ENCODE peak calls at places on chromosomes 3 and 15, in five cellular contexts. V is K562, I is HCT116, O is H1, M is GM12878. P is an unnamed sample.
A peak's percentile ranks its signal among the peaks of the same experiment; 100 is the strongest.

GRCh38 chr3:97201814-97202213 is 387.4 kb downstream of the EPHA6 start:
- DNase-seq in I (no peak), O (no peak), V (no peak), M (no peak), P (no peak)

GRCh38 chr3:195043612-195044144 is 227.3 kb downstream of the XXYLT1 start:
- DNase-seq in I (no peak), O (no peak), V (no peak), M (no peak), P (no peak)

GRCh38 chr3:110456001-110456400 is 615.6 kb upstream of the NECTIN3 start:
- DNase-seq in M (no peak), V (no peak), I (no peak), O (no peak), P (no peak)

GRCh38 chr15:40028853-40029252 is 10.1 kb downstream of the SRP14 start:
- DNase-seq in V (no peak), I (no peak), M (no peak), O (no peak), P (no peak)

GRCh38 chr3:57855281-57855680 is 99.2 kb downstream of the SLMAP start:
- DNase-seq in I (no peak), M (no peak), V (no peak), O (no peak), P (no peak)

GRCh38 chr3:44104668-44105321 is 136.9 kb upstream of the TOPAZ1 start:
- DNase-seq in I (peak; percentile 78), M (peak; percentile 81), O (no peak), V (no peak), P (no peak)

GRCh38 chr3:39443530-39443929 is 23.9 kb upstream of the MOBP start:
- DNase-seq in O (peak; percentile 21), I (no peak), V (no peak), M (no peak), P (peak; percentile 7)

GRCh38 chr3:195540526-195540925 is 2.6 kb downstream of the PPP1R2 start:
- DNase-seq in O (no peak), I (no peak), M (no peak), V (no peak), P (no peak)

GRCh38 chr3:163622384-163622783 is 1455.9 kb downstream of the SI start:
- DNase-seq in O (peak; percentile 10), V (peak; percentile 5), M (no peak), I (peak; percentile 0), P (peak; percentile 43)

GRCh38 chr3:49807427-49808114 is 4.5 kb downstream of the INKA1 start:
- DNase-seq in O (no peak), M (no peak), V (no peak), I (no peak), P (no peak)

GRCh38 chr3:66303556-66303955 is 82.8 kb downstream of the SLC25A26 start:
- DNase-seq in O (no peak), V (no peak), I (no peak), M (no peak), P (no peak)

GRCh38 chr15:44489464-44489863 is 47.5 kb upstream of the EIF3J start:
- DNase-seq in M (no peak), O (no peak), I (peak; percentile 33), V (no peak), P (peak; percentile 5)

GRCh38 chr15:64635486-64635815 is 139.9 kb downstream of the RBPMS2 start:
- DNase-seq in V (no peak), O (no peak), M (peak; percentile 73), I (no peak), P (peak; percentile 42)

GRCh38 chr3:111584724-111585123 is 10.4 kb downstream of the ZBED2 start:
- DNase-seq in M (no peak), O (no peak), I (no peak), V (no peak), P (no peak)

GRCh38 chr15:29433507-29433906 is 163.9 kb upstream of the NSMCE3 start:
- DNase-seq in M (no peak), I (no peak), O (no peak), V (no peak), P (no peak)

GRCh38 chr15:57306305-57306943 is 69.9 kb upstream of the CGNL1 start:
- DNase-seq in O (peak; percentile 75), I (peak; percentile 13), V (peak; percentile 85), M (no peak), P (peak; percentile 38)

GRCh38 chr3:73143821-73144237 is 82.4 kb downstream of the EBLN2 start:
- DNase-seq in V (peak; percentile 60), M (no peak), O (no peak), I (no peak), P (no peak)

GRCh38 chr3:70854108-70854507 is 541.7 kb upstream of the MDFIC2 start:
- DNase-seq in M (no peak), O (no peak), I (no peak), V (no peak), P (no peak)

GRCh38 chr3:46892285-46893145 is 15.0 kb downstream of the PTH1R start:
- DNase-seq in V (peak; percentile 50), O (peak; percentile 58), M (no peak), I (peak; percentile 24), P (no peak)

GRCh38 chr3:129441215-129441614 is 1.2 kb downstream of the IFT122 start:
- DNase-seq in V (no peak), M (no peak), I (no peak), O (no peak), P (no peak)

GRCh38 chr3:133886031-133886722 is 9.5 kb downstream of the RAB6B start:
- DNase-seq in M (no peak), I (no peak), V (no peak), O (no peak), P (no peak)

GRCh38 chr15:25903024-25903581 is 40.0 kb upstream of the ATP10A start:
- DNase-seq in M (no peak), I (no peak), O (no peak), V (no peak), P (no peak)

GRCh38 chr15:39514933-39515332 is 65.9 kb upstream of the THBS1 start:
- DNase-seq in V (no peak), O (no peak), I (no peak), M (no peak), P (no peak)

GRCh38 chr15:72206677-72207000 is 9.1 kb upstream of the GRAMD2A start:
- DNase-seq in M (no peak), V (no peak), O (no peak), I (no peak), P (no peak)

GRCh38 chr15:72205896-72206676 is 8.5 kb upstream of the GRAMD2A start:
- DNase-seq in V (no peak), I (no peak), M (no peak), O (no peak), P (no peak)

GRCh38 chr15:72205273-72205672 is 7.7 kb upstream of the GRAMD2A start:
- DNase-seq in O (no peak), I (no peak), M (no peak), V (no peak), P (no peak)

GRCh38 chr15:72203507-72203837 is 5.9 kb upstream of the GRAMD2A start:
- DNase-seq in I (no peak), M (no peak), V (no peak), O (no peak), P (no peak)

GRCh38 chr15:72207576-72208085 is 10.0 kb upstream of the GRAMD2A start:
- DNase-seq in I (no peak), V (no peak), M (no peak), O (no peak), P (no peak)
- TF ChIP-seq SRF in I (no peak), V (no peak), M (no peak), O (no peak), P (no peak)

GRCh38 chr3:38140326-38141172 is 2.1 kb downstream of the MYD88 start:
- DNase-seq in O (no peak), V (no peak), I (no peak), M (no peak), P (no peak)

GRCh38 chr3:38141173-38141951 is 2.9 kb downstream of the MYD88 start:
- DNase-seq in M (no peak), V (no peak), O (no peak), I (no peak), P (no peak)

GRCh38 chr3:38142959-38143358 is 4.5 kb downstream of the MYD88 start:
- DNase-seq in V (no peak), I (no peak), O (no peak), M (no peak), P (no peak)

GRCh38 chr3:38143511-38143910 is 5.0 kb downstream of the MYD88 start:
- DNase-seq in V (no peak), M (no peak), I (no peak), O (no peak), P (no peak)

GRCh38 chr3:38141952-38142273 is 3.5 kb downstream of the MYD88 start:
- DNase-seq in O (no peak), M (no peak), V (no peak), I (no peak), P (no peak)
- TF ChIP-seq SRF in O (no peak), M (no peak), V (no peak), I (no peak), P (no peak)

GRCh38 chr3:166531730-166532129 is 694.5 kb upstream of the BCHE start:
- DNase-seq in M (no peak), O (no peak), I (no peak), V (no peak), P (no peak)

GRCh38 chr3:166526878-166527277 is 689.7 kb upstream of the BCHE start:
- DNase-seq in V (no peak), M (no peak), I (no peak), O (no peak), P (no peak)

DNA sequence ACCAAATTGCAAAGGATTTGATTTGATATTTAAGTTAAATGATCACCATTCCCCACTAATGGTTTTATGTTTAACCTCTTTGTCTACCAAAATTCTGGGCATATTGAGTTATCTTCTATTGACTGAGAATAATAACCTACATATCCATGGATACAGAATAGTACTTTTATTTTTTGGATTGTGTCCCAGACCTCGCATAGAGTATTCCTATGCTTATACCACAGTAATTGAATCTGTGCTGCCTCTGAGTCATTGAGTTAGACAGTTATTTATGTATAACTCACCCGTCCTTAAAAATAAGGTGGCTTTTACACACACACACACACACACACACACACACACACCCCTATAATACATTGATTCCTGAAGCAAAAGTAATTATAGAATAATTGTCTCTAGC is 690.1 kb upstream of the BCHE start:
- DNase-seq in M (no peak), O (no peak), V (no peak), I (no peak), P (no peak)
- TF ChIP-seq SRF in M (no peak), O (no peak), V (no peak), I (no peak), P (no peak)

GRCh38 chr3:188469228-188469885 is 315.4 kb downstream of the LPP start:
- DNase-seq in I (no peak), M (no peak), V (no peak), O (no peak), P (no peak)
- TF ChIP-seq SRF in I (no peak), M (no peak), V (no peak), O (no peak), P (no peak)

DNA sequence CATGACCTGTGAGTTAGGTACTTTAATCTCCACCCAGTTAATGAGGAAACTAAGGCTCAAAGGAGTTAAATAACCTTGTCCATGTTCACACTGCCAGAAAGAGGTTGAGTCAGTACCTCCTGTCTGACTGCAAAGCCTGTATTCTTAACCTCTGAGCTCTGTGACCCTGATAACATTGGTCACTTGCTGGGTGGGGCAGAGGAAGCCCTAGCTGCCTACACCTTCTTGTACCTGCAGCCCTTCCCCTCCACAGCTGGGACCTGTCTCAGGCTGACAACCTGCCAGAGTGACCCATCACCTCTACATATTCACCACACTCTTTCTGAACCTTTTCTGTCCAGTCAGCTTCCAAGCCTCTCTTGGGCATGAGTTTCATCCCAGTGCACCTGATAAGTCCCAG is 106.1 kb upstream of the HES1 start:
- DNase-seq in I (no peak), O (no peak), V (no peak), M (no peak), P (no peak)
- TF ChIP-seq SRF in I (no peak), O (no peak), V (no peak), M (no peak), P (no peak)

P was measured in HepG2.